ENCODE peak calls at places on chromosomes 5 and 9, in five cellular contexts. I is IMR-90, T is neuronal stem cell, W is mesenchymal stem cell, F is H9. O is an unnamed sample.
A peak's percentile ranks its signal among the peaks of the same experiment; 100 is the strongest.

GRCh38 chr9:7139886-7140285 is 382.1 kb downstream of the KDM4C start:
- DNase-seq in F (no peak), T (no peak), I (no peak), W (no peak), O (no peak)

GRCh38 chr9:12689233-12689632 is 4.0 kb upstream of the TYRP1 start:
- DNase-seq in W (no peak), F (no peak), T (no peak), I (no peak), O (no peak)

GRCh38 chr5:155252717-155253116 is 239.2 kb downstream of the KIF4B start:
- DNase-seq in T (no peak), F (no peak), W (no peak), I (no peak), O (no peak)

GRCh38 chr9:123769723-123770122 is 160.2 kb downstream of the DENND1A start:
- DNase-seq in I (no peak), F (no peak), T (no peak), W (no peak), O (peak; percentile 45)

GRCh38 chr9:127085186-127085585 is 37.2 kb downstream of the ANGPTL2 start:
- DNase-seq in F (no peak), T (no peak), W (no peak), I (no peak), O (no peak)

GRCh38 chr9:134325813-134326753 is at the start of gene RXRA:
- DNase-seq in I (peak; percentile 80), T (peak; percentile 81), F (peak; percentile 64), W (peak; percentile 86), O (no peak)

GRCh38 chr5:134111741-134112647 is 2.5 kb upstream of the TCF7 start:
- DNase-seq in T (no peak), F (no peak), I (peak; percentile 62), W (peak; percentile 26), O (no peak)

GRCh38 chr5:65886387-65886786 is 40.0 kb upstream of the ERBIN start:
- DNase-seq in I (no peak), T (no peak), F (no peak), W (no peak), O (no peak)

GRCh38 chr9:19074229-19074628 is 25.0 kb downstream of the RRAGA start:
- DNase-seq in T (no peak), W (no peak), F (no peak), I (no peak), O (no peak)

GRCh38 chr9:93676310-93677054 is 100.1 kb downstream of the PHF2 start:
- DNase-seq in T (no peak), I (no peak), W (no peak), F (peak; percentile 20), O (peak; percentile 41)

GRCh38 chr5:5560016-5560415 is 137.5 kb downstream of the ICE1 start:
- DNase-seq in I (no peak), F (no peak), T (no peak), W (no peak), O (no peak)

GRCh38 chr5:80408976-80409926 is 1.4 kb downstream of the ZFYVE16 start:
- DNase-seq in F (no peak), W (peak; percentile 43), I (peak; percentile 19), T (no peak), O (no peak)

GRCh38 chr5:13611604-13612003 is 332.9 kb downstream of the DNAH5 start:
- DNase-seq in F (no peak), W (no peak), T (no peak), I (no peak), O (no peak)

GRCh38 chr9:137705443-137705863 is 86.6 kb downstream of the EHMT1 start:
- DNase-seq in F (no peak), I (no peak), W (no peak), T (no peak), O (no peak)

GRCh38 chr5:83321656-83322055 is 149.9 kb upstream of the VCAN start:
- DNase-seq in F (no peak), I (no peak), T (no peak), W (no peak), O (no peak)

GRCh38 chr5:179165421-179166170 is 105.4 kb downstream of the ZNF354C start:
- DNase-seq in T (no peak), I (no peak), W (no peak), F (no peak), O (no peak)

GRCh38 chr5:179167871-179168451 is 107.8 kb downstream of the ZNF354C start:
- DNase-seq in T (no peak), W (no peak), F (peak; percentile 17), I (no peak), O (peak; percentile 42)

GRCh38 chr5:179166171-179166885 is 106.2 kb downstream of the ZNF354C start:
- DNase-seq in F (no peak), T (no peak), W (no peak), I (no peak), O (no peak)

GRCh38 chr5:179168636-179169035 is 108.5 kb downstream of the ZNF354C start:
- DNase-seq in W (no peak), I (no peak), T (no peak), F (no peak), O (no peak)

DNA sequence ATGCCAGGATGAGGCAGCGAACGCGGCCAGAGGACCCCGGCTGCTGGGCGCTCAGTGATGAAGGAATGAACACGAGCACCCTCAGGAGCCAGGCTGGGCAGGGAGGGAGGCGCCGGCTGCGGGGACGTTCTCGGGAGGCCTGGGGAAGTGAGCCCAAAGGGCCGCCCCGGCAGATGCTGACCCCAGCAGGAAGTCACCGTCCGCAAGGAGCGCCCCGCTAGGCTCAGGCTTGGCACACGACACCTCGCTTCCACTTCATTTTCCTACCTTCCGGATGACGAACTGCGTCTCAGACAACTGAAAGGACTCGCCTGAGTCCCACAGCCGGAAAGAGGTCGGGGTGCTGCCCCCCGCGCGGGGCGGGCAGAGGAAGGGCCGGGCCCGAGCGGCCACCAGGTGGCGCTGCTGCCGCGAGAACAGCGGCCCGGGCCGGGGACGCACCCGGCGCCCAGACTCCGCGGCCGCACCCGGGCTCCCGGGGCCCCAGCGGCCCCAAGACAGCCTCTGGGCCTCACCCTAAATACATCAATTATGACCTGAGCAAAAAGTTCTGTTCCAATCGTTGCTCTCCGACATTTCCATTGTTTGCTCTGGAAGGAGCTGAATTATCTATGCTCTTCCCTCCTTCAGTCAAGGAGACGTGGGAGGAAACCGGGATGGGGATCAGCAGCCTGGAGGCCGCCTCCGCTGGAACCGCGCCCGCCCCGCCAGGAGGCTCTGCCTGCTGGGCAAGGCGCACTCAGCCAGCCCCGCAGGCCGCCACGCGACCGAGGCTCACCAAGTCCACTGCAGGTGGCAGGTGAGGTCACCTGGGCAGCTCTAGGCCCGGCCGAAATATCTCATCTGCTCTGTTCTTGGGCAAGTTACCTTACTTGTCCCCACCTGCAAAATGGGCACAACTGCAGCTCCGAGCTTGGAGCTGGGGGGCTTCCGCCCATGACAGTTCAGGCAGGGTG is 107.0 kb downstream of the ZNF354C start:
- DNase-seq in T (peak; percentile 61), F (peak; percentile 71), W (peak; percentile 39), I (peak; percentile 27), O (peak; percentile 92)
- H4K91ac ChIP-seq in T (no peak overlapping the region), F (no peak overlapping the region), W (peak overlapping the region; percentile 82), I (peak overlapping the region; percentile 71), O (peak overlapping the region; percentile 73)

GRCh38 chr9:95385521-95385920 is 68.0 kb upstream of the FANCC start:
- DNase-seq in T (no peak), I (no peak), F (no peak), W (no peak), O (no peak)
- H4K91ac ChIP-seq in T (no peak overlapping the region), I (peak overlapping the region; percentile 85), F (no peak overlapping the region), W (no peak overlapping the region), O (no peak overlapping the region)

GRCh38 chr9:35658144-35658893 is at the start of gene CCDC107:
- DNase-seq in I (peak; percentile 81), T (peak; percentile 91), W (peak; percentile 86), F (peak; percentile 79), O (no peak)
- H4K91ac ChIP-seq in I (peak within 1 kb of the TSS; percentile 89), T (peak within 1 kb of the TSS; percentile 89), W (peak within 1 kb of the TSS; percentile 95), F (no peak within 1 kb of the TSS), O (peak within 1 kb of the TSS; percentile 77)

GRCh38 chr9:38039090-38039906 is 29.7 kb downstream of the SHB start:
- DNase-seq in F (no peak), W (peak; percentile 87), I (peak; percentile 48), T (no peak), O (no peak)
- H4K91ac ChIP-seq in F (no peak overlapping the region), W (peak overlapping the region; percentile 96), I (peak overlapping the region; percentile 80), T (no peak overlapping the region), O (no peak overlapping the region)

GRCh38 chr9:2727966-2728613 is 10.8 kb downstream of the KCNV2 start:
- DNase-seq in T (no peak), W (peak; percentile 80), I (peak; percentile 71), F (no peak), O (no peak)

GRCh38 chr9:2725126-2725525 is 7.8 kb downstream of the KCNV2 start:
- DNase-seq in W (no peak), F (no peak), I (no peak), T (no peak), O (no peak)

GRCh38 chr9:2729003-2729402 is 11.7 kb downstream of the KCNV2 start:
- DNase-seq in F (no peak), I (peak; percentile 72), W (no peak), T (no peak), O (no peak)

GRCh38 chr9:2725929-2726328 is 8.6 kb downstream of the KCNV2 start:
- DNase-seq in F (no peak), T (no peak), I (no peak), W (no peak), O (no peak)

GRCh38 chr9:2726620-2727335 is 9.5 kb downstream of the KCNV2 start:
- DNase-seq in I (peak; percentile 45), W (no peak), F (no peak), T (no peak), O (no peak)
- H4K91ac ChIP-seq in I (no peak overlapping the region), W (no peak overlapping the region), F (no peak overlapping the region), T (no peak overlapping the region), O (no peak overlapping the region)

DNA sequence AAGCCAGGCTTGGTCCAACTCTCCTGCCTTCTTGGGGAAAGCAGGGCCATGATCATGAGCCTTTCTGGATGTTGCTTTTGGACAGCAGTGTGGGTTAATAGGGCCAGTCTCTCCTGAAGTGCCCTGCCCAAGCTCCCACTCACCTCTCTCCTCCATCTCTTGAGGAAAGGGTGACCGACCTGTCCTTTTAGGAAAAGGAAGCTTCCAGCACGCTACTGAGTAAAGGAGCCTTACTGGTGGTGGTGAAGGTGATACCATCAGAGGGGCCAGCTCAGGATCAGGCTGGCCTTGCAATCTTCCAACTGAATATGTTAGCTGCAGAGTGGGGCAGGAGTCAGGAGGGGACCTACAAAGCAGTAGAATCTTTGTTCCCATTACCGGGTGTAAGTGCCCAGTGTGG is 2.2 kb upstream of the RGS3 start:
- DNase-seq in W (no peak), T (no peak), I (no peak), F (no peak), O (no peak)
- H4K91ac ChIP-seq in W (no peak overlapping the region), T (no peak overlapping the region), I (no peak overlapping the region), F (no peak overlapping the region), O (no peak overlapping the region)

GRCh38 chr5:135273212-135273611 is 125.8 kb downstream of the MACROH2A1 start:
- DNase-seq in W (no peak), I (no peak), F (no peak), T (no peak), O (no peak)
- H4K91ac ChIP-seq in W (peak overlapping the region; percentile 54), I (peak overlapping the region; percentile 94), F (no peak overlapping the region), T (no peak overlapping the region), O (no peak overlapping the region)